ENCODE peak calls at places on chromosomes 1 and 21, in nine cellular contexts. F, U, G, J, X, L, S, I and E are unnamed samples.

GRCh38 chr1:183101841-183102276 is 78.6 kb downstream of the LAMC1 start:
- DNase-seq in F (no peak), U (no peak), G (no peak), J (no peak), X (peak), L (no peak), S (no peak), I (no peak), E (no peak)

GRCh38 chr1:58060548-58061170 is 485.9 kb downstream of the OMA1 start:
- DNase-seq in F (no peak), U (no peak), G (no peak), J (no peak), X (no peak), L (no peak), S (no peak), I (no peak), E (no peak)

GRCh38 chr1:161872506-161872905 is 106.4 kb downstream of the ATF6 start:
- DNase-seq in F (no peak), U (no peak), G (no peak), J (no peak), X (peak), L (no peak), S (no peak), I (no peak), E (no peak)

GRCh38 chr1:17688217-17688810 is 66.8 kb upstream of the ACTL8 start:
- DNase-seq in F (no peak), U (no peak), G (no peak), J (no peak), X (no peak), L (no peak), S (no peak), I (no peak), E (no peak)

GRCh38 chr1:46186076-46186475 is 9.8 kb upstream of the P3R3URF start:
- DNase-seq in F (no peak), U (no peak), G (no peak), J (no peak), X (no peak), L (no peak), S (no peak), I (no peak), E (no peak)

GRCh38 chr1:72670902-72671301 is 388.6 kb upstream of the NEGR1 start:
- DNase-seq in F (no peak), U (no peak), G (no peak), J (no peak), X (no peak), L (no peak), S (no peak), I (no peak), E (peak)

GRCh38 chr1:147622731-147623130 is 47.6 kb downstream of the ACP6 start:
- DNase-seq in F (no peak), U (no peak), G (no peak), J (no peak), X (peak), L (no peak), S (no peak), I (no peak), E (no peak)

GRCh38 chr21:42645211-42646075 is 8.0 kb upstream of the PDE9A start:
- DNase-seq in F (no peak), U (no peak), G (no peak), J (no peak), X (no peak), L (no peak), S (no peak), I (no peak), E (no peak)

GRCh38 chr1:161119017-161119378 is 1.1 kb downstream of the NIT1 start:
- DNase-seq in F (no peak), U (no peak), G (no peak), J (no peak), X (peak), L (peak), S (no peak), I (no peak), E (no peak)

GRCh38 chr1:177181631-177182291 is 11.0 kb downstream of the BRINP2 start:
- DNase-seq in F (no peak), U (peak), G (peak), J (no peak), X (peak), L (peak), S (peak), I (peak), E (peak)

GRCh38 chr1:20470174-20470573 is 15.8 kb downstream of the CAMK2N1 start:
- DNase-seq in F (no peak), U (no peak), G (no peak), J (no peak), X (no peak), L (no peak), S (no peak), I (no peak), E (no peak)

GRCh38 chr1:229781453-229781852 is 155.4 kb downstream of the URB2 start:
- DNase-seq in F (no peak), U (no peak), G (no peak), J (no peak), X (no peak), L (no peak), S (peak), I (no peak), E (no peak)

GRCh38 chr1:228818296-228818695 is 83.0 kb downstream of the RHOU start:
- DNase-seq in F (no peak), U (no peak), G (no peak), J (no peak), X (no peak), L (no peak), S (no peak), I (no peak), E (no peak)

GRCh38 chr1:53108646-53109580 is 33.5 kb downstream of the SLC1A7 start:
- DNase-seq in F (no peak), U (peak), G (no peak), J (no peak), X (peak), L (no peak), S (no peak), I (no peak), E (no peak)

GRCh38 chr1:93840956-93841482 is 38.0 kb downstream of the DNTTIP2 start:
- DNase-seq in F (no peak), U (no peak), G (no peak), J (no peak), X (no peak), L (no peak), S (no peak), I (no peak), E (no peak)

GRCh38 chr21:36791695-36792451 is 93.0 kb downstream of the SIM2 start:
- DNase-seq in F (no peak), U (no peak), G (no peak), J (no peak), X (no peak), L (no peak), S (no peak), I (no peak), E (peak)

GRCh38 chr1:153880962-153881361 is 41.8 kb downstream of the GATAD2B start:
- DNase-seq in F (peak), U (peak), G (no peak), J (no peak), X (peak), L (peak), S (no peak), I (peak), E (no peak)

GRCh38 chr1:51284487-51284954 is 45.8 kb downstream of the TTC39A start:
- DNase-seq in F (no peak), U (no peak), G (no peak), J (no peak), X (peak), L (no peak), S (no peak), I (peak), E (no peak)

GRCh38 chr1:45848714-45849113 is 45.3 kb downstream of the MAST2 start:
- DNase-seq in F (no peak), U (no peak), G (no peak), J (no peak), X (no peak), L (no peak), S (no peak), I (no peak), E (no peak)

GRCh38 chr1:224262373-224263054 is 67.5 kb downstream of the NVL start:
- DNase-seq in F (no peak), U (no peak), G (no peak), J (no peak), X (peak), L (no peak), S (no peak), I (no peak), E (no peak)

GRCh38 chr1:190453550-190453949 is 24.1 kb downstream of the BRINP3 start:
- DNase-seq in F (no peak), U (no peak), G (no peak), J (no peak), X (no peak), L (no peak), S (no peak), I (no peak), E (no peak)

GRCh38 chr1:228100822-228101613 is 2.1 kb downstream of the C1orf35 start:
- DNase-seq in F (no peak), U (no peak), G (no peak), J (no peak), X (no peak), L (no peak), S (no peak), I (peak), E (no peak)

GRCh38 chr1:24463756-24464377 is 38.8 kb upstream of the RCAN3 start:
- DNase-seq in F (no peak), U (no peak), G (no peak), J (no peak), X (no peak), L (no peak), S (no peak), I (no peak), E (no peak)

GRCh38 chr21:17818158-17819113 is 720 bp downstream of the C21orf91 start:
- DNase-seq in F (peak), U (peak), G (peak), J (no peak), X (peak), L (peak), S (peak), I (peak), E (peak)

GRCh38 chr1:202018226-202018475 is 7.8 kb downstream of the ELF3 start:
- DNase-seq in F (no peak), U (no peak), G (no peak), J (no peak), X (no peak), L (no peak), S (no peak), I (no peak), E (no peak)

GRCh38 chr1:59367269-59368006 is 70.5 kb downstream of the FGGY start:
- DNase-seq in F (no peak), U (peak), G (no peak), J (no peak), X (peak), L (no peak), S (no peak), I (no peak), E (no peak)

GRCh38 chr1:88787023-88787903 is 103.2 kb downstream of the PKN2 start:
- DNase-seq in F (no peak), U (no peak), G (no peak), J (no peak), X (no peak), L (no peak), S (no peak), I (no peak), E (no peak)

GRCh38 chr21:15221799-15222386 is 157.1 kb upstream of the NRIP1 start:
- DNase-seq in F (no peak), U (peak), G (no peak), J (peak), X (peak), L (peak), S (no peak), I (no peak), E (peak)

GRCh38 chr1:233395852-233396646 is 68.5 kb downstream of the MAP3K21 start:
- DNase-seq in F (no peak), U (no peak), G (no peak), J (no peak), X (no peak), L (no peak), S (no peak), I (no peak), E (no peak)

GRCh38 chr21:44835647-44835973 is 17.7 kb upstream of the SUMO3 start:
- DNase-seq in F (no peak), U (no peak), G (no peak), J (no peak), X (no peak), L (no peak), S (no peak), I (no peak), E (no peak)

GRCh38 chr1:54835131-54835898 is 34.2 kb upstream of the TTC22 start:
- DNase-seq in F (no peak), U (no peak), G (no peak), J (no peak), X (no peak), L (no peak), S (no peak), I (no peak), E (no peak)

GRCh38 chr1:172322219-172323061 is 98.0 kb upstream of the C1orf105 start:
- DNase-seq in F (no peak), U (peak), G (no peak), J (no peak), X (peak), L (no peak), S (no peak), I (no peak), E (no peak)

GRCh38 chr1:197619008-197619640 is 156.2 kb downstream of the DENND1B start:
- DNase-seq in F (no peak), U (peak), G (no peak), J (no peak), X (peak), L (no peak), S (no peak), I (no peak), E (no peak)

GRCh38 chr1:58412071-58412580 is 134.4 kb downstream of the OMA1 start:
- DNase-seq in F (no peak), U (peak), G (no peak), J (no peak), X (peak), L (no peak), S (no peak), I (no peak), E (no peak)

GRCh38 chr1:3775498-3776230 is 3.1 kb downstream of the SMIM1 start:
- DNase-seq in F (peak), U (no peak), G (no peak), J (no peak), X (peak), L (peak), S (no peak), I (peak), E (no peak)